ENCODE peak calls at places on chromosome 3, in ten cellular contexts. L, F, K, P, Y, D, W, Z, M and N are unnamed samples.

GRCh38 chr3:40490916-40491315 is 14.0 kb downstream of the ZNF619 start:
- DNase-seq in L (no peak), F (no peak), K (no peak), P (no peak), Y (no peak), D (no peak), W (no peak), Z (no peak), M (no peak), N (no peak)

GRCh38 chr3:159928692-159929091 is 59.9 kb upstream of the IL12A start:
- DNase-seq in L (no peak), F (no peak), K (peak), P (no peak), Y (peak), D (no peak), W (no peak), Z (no peak), M (no peak), N (no peak)

GRCh38 chr3:99352811-99353210 is 285.6 kb upstream of the COL8A1 start:
- DNase-seq in L (no peak), F (no peak), K (no peak), P (no peak), Y (no peak), D (no peak), W (no peak), Z (no peak), M (no peak), N (no peak)

GRCh38 chr3:112597945-112598344 is 36.1 kb downstream of the SLC35A5 start:
- DNase-seq in L (no peak), F (no peak), K (no peak), P (no peak), Y (no peak), D (no peak), W (no peak), Z (no peak), M (no peak), N (no peak)

GRCh38 chr3:15205934-15206661 is at the start of gene CAPN7:
- DNase-seq in L (no peak), F (peak), K (peak), P (peak), Y (peak), D (peak), W (peak), Z (peak), M (peak), N (peak)

GRCh38 chr3:3170998-3171397 is 8.5 kb downstream of the CRBN start:
- DNase-seq in L (no peak), F (peak), K (peak), P (no peak), Y (no peak), D (no peak), W (no peak), Z (no peak), M (no peak), N (no peak)

GRCh38 chr3:134536760-134537159 is 50.9 kb downstream of the CEP63 start:
- DNase-seq in L (no peak), F (no peak), K (no peak), P (no peak), Y (no peak), D (no peak), W (no peak), Z (no peak), M (no peak), N (no peak)

GRCh38 chr3:73490453-73491311 is 134.1 kb downstream of the PDZRN3 start:
- DNase-seq in L (no peak), F (no peak), K (peak), P (peak), Y (peak), D (no peak), W (no peak), Z (no peak), M (no peak), N (no peak)

GRCh38 chr3:101998256-101998926 is 149.1 kb downstream of the NFKBIZ start:
- DNase-seq in L (no peak), F (no peak), K (peak), P (no peak), Y (peak), D (no peak), W (no peak), Z (no peak), M (no peak), N (no peak)

GRCh38 chr3:123521179-123521969 is 63.5 kb downstream of the HACD2 start:
- DNase-seq in L (peak), F (no peak), K (peak), P (no peak), Y (no peak), D (no peak), W (peak), Z (no peak), M (no peak), N (no peak)